ENCODE peak calls at places on chromosomes 2 and 18, in five cellular contexts. I, Y, J, G and E are unnamed samples.

GRCh38 chr2:8346706-8347430 is 335.0 kb upstream of the ID2 start:
- DNase-seq in Y (no peak), J (no peak), I (no peak), G (no peak), E (no peak)

GRCh38 chr2:112491946-112492345 is 10.0 kb downstream of the TTL start:
- DNase-seq in Y (no peak), G (no peak), J (no peak), I (no peak), E (no peak)

GRCh38 chr2:191459158-191459557 is 214.0 kb downstream of the MYO1B start:
- DNase-seq in I (no peak), Y (no peak), G (no peak), J (no peak), E (no peak)

GRCh38 chr18:2881088-2881487 is 34.3 kb downstream of the EMILIN2 start:
- DNase-seq in Y (no peak), J (no peak), G (no peak), I (no peak), E (no peak)

GRCh38 chr2:183937220-183937619 is 661.1 kb upstream of the ZNF804A start:
- DNase-seq in I (no peak), Y (no peak), G (no peak), J (no peak), E (no peak)

GRCh38 chr2:8211384-8211783 is 470.5 kb upstream of the ID2 start:
- DNase-seq in Y (no peak), G (no peak), J (no peak), I (no peak), E (no peak)

GRCh38 chr2:46615555-46616487 is 136.5 kb downstream of the TMEM247 start:
- DNase-seq in J (no peak), I (no peak), G (no peak), Y (no peak), E (peak; percentile 22)

GRCh38 chr18:36580266-36580665 is 248.5 kb downstream of the TPGS2 start:
- DNase-seq in I (no peak), Y (peak; percentile 54), G (no peak), J (no peak), E (peak; percentile 87)

GRCh38 chr2:156329031-156329921 is 3.2 kb downstream of the NR4A2 start:
- DNase-seq in J (peak; percentile 60), Y (peak; percentile 38), I (no peak), G (no peak), E (no peak)

GRCh38 chr2:24919100-24919976 is 699 bp downstream of the ADCY3 start:
- DNase-seq in J (peak; percentile 63), Y (peak; percentile 56), I (no peak), G (no peak), E (no peak)

GRCh38 chr2:183488421-183488820 is 364.2 kb downstream of the NUP35 start:
- DNase-seq in G (no peak), J (no peak), I (no peak), Y (no peak), E (no peak)

GRCh38 chr2:229519655-229520054 is 194.7 kb downstream of the DNER start:
- DNase-seq in G (no peak), Y (no peak), J (no peak), I (no peak), E (no peak)

GRCh38 chr2:100940766-100941645 is 61.1 kb upstream of the RPL31 start:
- DNase-seq in J (no peak), G (no peak), Y (no peak), I (no peak), E (no peak)

GRCh38 chr2:140643761-140644187 is 1487.0 kb downstream of the LRP1B start:
- DNase-seq in I (no peak), J (no peak), G (no peak), Y (no peak), E (no peak)

GRCh38 chr2:2809771-2810170 is 478.7 kb upstream of the MYT1L start:
- DNase-seq in J (no peak), Y (no peak), I (no peak), G (no peak), E (no peak)

GRCh38 chr2:227325824-227326195 is 759 bp downstream of the MFF start:
- DNase-seq in G (no peak), J (peak; percentile 66), I (peak; percentile 66), Y (peak; percentile 40), E (peak; percentile 26)

GRCh38 chr18:46772396-46772795 is 15.5 kb upstream of the ST8SIA5 start:
- DNase-seq in J (no peak), G (no peak), Y (no peak), I (no peak), E (no peak)

GRCh38 chr2:237182422-237183123 is 96.9 kb downstream of the COPS8 start:
- DNase-seq in J (no peak), Y (no peak), G (peak; percentile 81), I (no peak), E (no peak)

GRCh38 chr18:54830260-54830659 is 2.0 kb downstream of the RAB27B start:
- DNase-seq in G (no peak), Y (no peak), J (no peak), I (no peak), E (no peak)

GRCh38 chr2:140893685-140894084 is 1237.1 kb downstream of the LRP1B start:
- DNase-seq in G (no peak), Y (no peak), J (no peak), I (no peak), E (no peak)

GRCh38 chr2:122595065-122595464 is 839.6 kb downstream of the TSN start:
- DNase-seq in Y (no peak), I (no peak), G (no peak), J (no peak), E (no peak)

GRCh38 chr2:132670961-132671781 is 1.2 kb upstream of the LYPD1 start:
- DNase-seq in J (no peak), G (no peak), I (no peak), Y (peak; percentile 13), E (no peak)

GRCh38 chr2:144143294-144144092 is 376.4 kb downstream of the ZEB2 start:
- DNase-seq in G (no peak), I (no peak), J (no peak), Y (no peak), E (no peak)

GRCh38 chr2:128304715-128305554 is 13.7 kb downstream of the HS6ST1 start:
- DNase-seq in I (peak; percentile 74), G (peak; percentile 90), Y (peak; percentile 89), J (peak; percentile 71), E (no peak)

GRCh38 chr2:65017335-65017734 is 28.1 kb downstream of the SLC1A4 start:
- DNase-seq in J (no peak), I (no peak), G (no peak), Y (no peak), E (no peak)

GRCh38 chr2:25161055-25161781 is 7.2 kb downstream of the POMC start:
- DNase-seq in Y (peak; percentile 60), J (peak; percentile 88), G (peak; percentile 31), I (peak; percentile 89), E (no peak)

GRCh38 chr2:96539215-96539920 is 2.8 kb downstream of the ARID5A start:
- DNase-seq in Y (no peak), I (peak; percentile 53), G (no peak), J (no peak), E (peak; percentile 62)

GRCh38 chr2:134173338-134174016 is 80.4 kb upstream of the MGAT5 start:
- DNase-seq in J (no peak), I (no peak), Y (no peak), G (no peak), E (no peak)

GRCh38 chr18:26474542-26474941 is 73.8 kb downstream of the KCTD1 start:
- DNase-seq in J (no peak), G (no peak), I (no peak), Y (no peak), E (no peak)

GRCh38 chr2:95278051-95278471 is 3.8 kb downstream of the PROM2 start:
- DNase-seq in J (peak; percentile 21), I (peak; percentile 55), G (no peak), Y (no peak), E (no peak)

GRCh38 chr2:163655672-163656071 is 80.1 kb downstream of the FIGN start:
- DNase-seq in G (no peak), Y (no peak), J (no peak), I (no peak), E (no peak)

GRCh38 chr18:59265246-59266018 is 7.8 kb downstream of the RAX start:
- DNase-seq in I (no peak), J (no peak), G (no peak), Y (no peak), E (no peak)

GRCh38 chr2:140344842-140345241 is 1564.7 kb upstream of the NXPH2 start:
- DNase-seq in I (no peak), J (no peak), Y (no peak), G (no peak), E (no peak)

GRCh38 chr2:88307817-88308216 is 137.7 kb downstream of the THNSL2 start:
- DNase-seq in J (no peak), I (no peak), G (no peak), Y (no peak), E (no peak)
- TF ChIP-seq CTCF in J (peak; percentile 11), I (peak; percentile 35), G (no peak), Y (no peak), E (no peak)

DNA sequence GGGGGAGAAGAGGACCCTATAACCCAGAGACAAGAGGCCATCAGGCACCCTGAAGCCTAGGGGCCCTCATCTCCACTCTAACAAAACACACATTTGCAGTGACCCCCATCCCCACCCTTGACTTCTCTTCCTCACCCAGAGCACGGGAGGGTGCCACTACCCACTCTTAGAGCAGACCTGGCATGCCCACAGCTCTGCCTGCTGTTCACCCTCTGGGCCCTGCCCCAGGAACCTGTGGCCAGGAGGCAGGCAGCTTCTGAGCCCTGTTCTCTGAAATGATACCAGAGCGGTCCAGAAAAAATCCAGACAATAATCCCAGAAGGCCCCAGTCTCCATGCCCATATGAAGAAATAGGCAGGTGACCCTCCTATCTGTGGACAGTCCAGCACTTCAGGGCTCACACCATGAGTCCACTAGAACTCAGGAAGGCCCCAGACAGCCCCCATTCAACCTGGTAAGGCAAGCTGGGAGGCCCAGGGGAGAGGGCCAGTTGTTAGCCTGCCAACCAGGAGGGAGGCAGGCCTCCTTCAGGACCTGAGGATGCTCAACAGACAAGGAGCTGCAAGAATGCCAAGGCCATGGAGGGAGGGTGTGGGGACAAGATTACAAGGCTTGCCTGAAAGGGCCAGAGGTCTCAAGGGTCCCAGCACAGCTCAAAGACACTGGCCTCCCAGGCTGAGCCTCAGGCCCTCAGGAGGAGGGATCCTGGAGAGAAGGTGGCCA is 75.0 kb downstream of the TNS1 start:
- DNase-seq in J (peak; percentile 40), I (no peak), Y (no peak), G (no peak), E (no peak)
- H3K4me1 ChIP-seq in J (peaks cover 79% of the 10 kb centered on the region), I (peaks cover 96% of the 10 kb centered on the region), Y (peaks cover 49% of the 10 kb centered on the region), G (peaks cover 50% of the 10 kb centered on the region), E (peaks cover 98% of the 10 kb centered on the region)

GRCh38 chr2:223837290-223838061 is at the start of gene AP1S3:
- DNase-seq in Y (peak; percentile 62), J (peak; percentile 68), G (peak; percentile 38), I (peak; percentile 90), E (peak; percentile 77)
- TF ChIP-seq CTCF in Y (no peak), J (no peak), G (no peak), I (no peak), E (no peak)

GRCh38 chr2:11742317-11742701 is 4.1 kb upstream of the LPIN1 start:
- DNase-seq in J (no peak), G (no peak), Y (no peak), I (no peak), E (no peak)
- H3K4me1 ChIP-seq in J (peaks cover 12% of the 10 kb centered on the region), G (peaks cover 9% of the 10 kb centered on the region), Y (peaks cover 15% of the 10 kb centered on the region), I (peaks cover 40% of the 10 kb centered on the region), E (peaks cover 33% of the 10 kb centered on the region)